ENCODE peak calls at places on chromosomes 3 and 15, in four cellular contexts. Y is HepG2, Z is K562, V is GM12878. A is an unnamed sample.

GRCh38 chr15:94395626-94396025 is 164.3 kb downstream of the MCTP2 start:
- DNase-seq in Y (no peak), V (no peak), Z (no peak), A (no peak)

GRCh38 chr3:67090472-67090871 is 92.4 kb downstream of the KBTBD8 start:
- DNase-seq in Y (no peak), Z (no peak), V (no peak), A (no peak)

GRCh38 chr3:16807981-16808380 is 76.8 kb upstream of the PLCL2 start:
- DNase-seq in Y (no peak), Z (no peak), V (no peak), A (no peak)

GRCh38 chr15:80141916-80142598 is 10.7 kb upstream of the FAH start:
- DNase-seq in Y (no peak), Z (no peak), V (no peak), A (no peak)

GRCh38 chr3:127064391-127065137 is 81.6 kb downstream of the PLXNA1 start:
- DNase-seq in V (no peak), Y (no peak), Z (peak), A (no peak)

GRCh38 chr15:74396445-74397238 is 29.2 kb upstream of the CYP11A1 start:
- DNase-seq in V (peak), Y (peak), Z (no peak), A (no peak)

GRCh38 chr15:77384589-77385359 is 35.1 kb downstream of the PEAK1 start:
- DNase-seq in V (no peak), Y (no peak), Z (no peak), A (no peak)

GRCh38 chr3:46713898-46714552 is 3.6 kb downstream of the PRSS50 start:
- DNase-seq in Z (no peak), Y (no peak), V (peak), A (no peak)

GRCh38 chr3:119628816-119629445 is 31.2 kb downstream of the PLA1A start:
- DNase-seq in Z (no peak), V (peak), Y (no peak), A (no peak)

GRCh38 chr3:82891028-82891427 is 1129.6 kb upstream of the GBE1 start:
- DNase-seq in Z (no peak), V (no peak), Y (no peak), A (no peak)

GRCh38 chr15:63308947-63309346 is 31.5 kb downstream of the APH1B start:
- DNase-seq in Z (no peak), V (no peak), Y (no peak), A (no peak)

GRCh38 chr3:185210621-185211157 is 43.2 kb downstream of the EHHADH start:
- DNase-seq in Y (no peak), V (no peak), Z (no peak), A (no peak)

GRCh38 chr3:42680806-42681205 is 4.5 kb upstream of the KLHL40 start:
- DNase-seq in Y (no peak), Z (no peak), V (no peak), A (no peak)

GRCh38 chr3:76497636-76498035 is 542.3 kb upstream of the ROBO2 start:
- DNase-seq in Z (no peak), V (no peak), Y (peak), A (peak)
- TF ChIP-seq JUNB in Z (no peak), V (no peak), Y (no peak), A (no peak)

GRCh38 chr3:56908004-56908403 is 106.3 kb upstream of the ARHGEF3 start:
- DNase-seq in Y (no peak), Z (no peak), V (no peak), A (no peak)

GRCh38 chr3:56909349-56909748 is 107.6 kb upstream of the ARHGEF3 start:
- DNase-seq in Z (no peak), V (no peak), Y (no peak), A (no peak)

GRCh38 chr3:56915969-56916586 is 114.3 kb upstream of the ARHGEF3 start:
- DNase-seq in Y (no peak), V (peak), Z (peak), A (peak)

GRCh38 chr3:56914646-56915045 is 112.9 kb upstream of the ARHGEF3 start:
- DNase-seq in Z (no peak), V (no peak), Y (no peak), A (no peak)

GRCh38 chr3:56911363-56911762 is 109.6 kb upstream of the ARHGEF3 start:
- DNase-seq in Y (no peak), V (no peak), Z (no peak), A (no peak)
- TF ChIP-seq REST in Y (no peak), V (no peak), Z (no peak), A (no peak)

GRCh38 chr3:113696658-113697191 is 283 bp upstream of the USF3 start:
- DNase-seq in Y (peak), V (peak), Z (peak), A (peak)

GRCh38 chr3:113695818-113696645 is at the start of gene USF3:
- DNase-seq in Y (peak), Z (peak), V (peak), A (peak)

GRCh38 chr3:113698213-113698742 is 1.8 kb upstream of the USF3 start:
- DNase-seq in Y (no peak), Z (no peak), V (no peak), A (no peak)

GRCh38 chr3:113697192-113698090 is 999 bp upstream of the USF3 start:
- DNase-seq in V (no peak), Z (peak), Y (peak), A (peak)

GRCh38 chr3:113698891-113699465 is 2.5 kb upstream of the USF3 start:
- DNase-seq in Y (no peak), V (no peak), Z (peak), A (peak)
- H2AFZ ChIP-seq in Y (no peak), V (peak), Z (no peak), A (peak)

DNA sequence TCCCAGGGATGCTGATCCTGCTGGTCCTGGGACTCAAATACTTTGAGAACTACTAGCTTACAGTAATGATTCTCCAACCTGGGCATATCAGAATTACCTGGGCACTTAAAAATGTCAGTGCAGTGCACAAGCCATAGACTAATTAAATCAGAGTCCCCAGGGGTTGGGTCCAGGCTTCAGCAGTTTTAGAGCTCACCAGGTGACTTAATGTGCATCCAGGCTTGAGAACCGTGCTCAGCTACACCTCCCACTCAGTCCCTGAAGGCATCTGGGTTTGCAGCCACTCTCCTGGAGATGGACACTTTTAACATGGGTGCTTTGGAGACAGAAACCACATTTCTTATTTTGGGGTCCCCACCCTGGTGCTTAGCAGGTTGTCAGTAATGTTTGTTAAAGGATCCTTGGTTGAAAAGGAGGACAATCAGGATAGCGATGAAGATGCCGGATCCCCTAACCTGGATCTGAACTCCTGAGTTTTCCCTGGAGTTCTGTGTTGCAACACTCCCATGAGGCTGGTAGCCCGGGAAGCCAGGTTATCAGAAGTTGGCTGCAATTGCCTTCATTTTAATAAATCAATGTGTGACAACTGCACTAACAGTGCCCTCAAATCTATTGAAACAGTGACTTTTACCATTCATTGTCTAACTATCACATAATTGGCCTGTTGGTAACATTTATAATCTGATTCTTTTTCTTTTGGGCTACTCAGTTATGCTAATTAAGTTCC is 48.1 kb downstream of the BFSP2 start:
- DNase-seq in V (no peak), Y (no peak), Z (no peak), A (no peak)
- TF ChIP-seq JUNB in V (no peak), Y (no peak), Z (no peak), A (no peak)

GRCh38 chr3:59056706-59057105 is 6.9 kb upstream of the CFAP20DC start:
- DNase-seq in Y (no peak), Z (no peak), V (no peak), A (no peak)

GRCh38 chr3:59049671-59050331 is at the start of gene CFAP20DC:
- DNase-seq in V (peak), Z (peak), Y (peak), A (peak)

GRCh38 chr3:59052803-59053411 is 3.1 kb upstream of the CFAP20DC start:
- DNase-seq in Z (peak), V (no peak), Y (peak), A (peak)
- TF ChIP-seq REST in Z (no peak), V (no peak), Y (no peak), A (no peak)